ENCODE peak calls at places on chromosomes 12 and 14, in five cellular contexts. One of them, this sample, is unnamed.

GRCh38 chr12:10612954-10613333 is 465 bp downstream of the MAGOHB start:
- DNase-seq in A549: no peak
- DNase-seq in GM12878: no peak
- DNase-seq in HepG2: no peak
- DNase-seq in SK-N-SH: no peak
- DNase-seq in this sample: peak; percentile 8

GRCh38 chr12:12726543-12727093 is 9.4 kb downstream of the CDKN1B start:
- DNase-seq in HepG2: no peak
- DNase-seq in SK-N-SH: peak; percentile 26
- DNase-seq in A549: peak; percentile 41
- DNase-seq in GM12878: no peak
- DNase-seq in this sample: no peak

GRCh38 chr14:28375295-28375694 is 391.3 kb upstream of the FOXG1 start:
- DNase-seq in HepG2: no peak
- DNase-seq in A549: no peak
- DNase-seq in GM12878: no peak
- DNase-seq in SK-N-SH: peak; percentile 0
- DNase-seq in this sample: no peak

GRCh38 chr14:34361504-34362011 is 100.5 kb downstream of the SPTSSA start:
- DNase-seq in HepG2: no peak
- DNase-seq in SK-N-SH: no peak
- DNase-seq in A549: no peak
- DNase-seq in GM12878: no peak
- DNase-seq in this sample: no peak

GRCh38 chr12:126248871-126249403 is 1183.7 kb downstream of the AACS start:
- DNase-seq in GM12878: no peak
- DNase-seq in HepG2: no peak
- DNase-seq in SK-N-SH: no peak
- DNase-seq in A549: no peak
- DNase-seq in this sample: no peak

GRCh38 chr12:1611775-1612174 is 17.3 kb upstream of the WNT5B start:
- DNase-seq in A549: no peak
- DNase-seq in SK-N-SH: no peak
- DNase-seq in HepG2: no peak
- DNase-seq in GM12878: no peak
- DNase-seq in this sample: no peak

GRCh38 chr14:65290830-65291229 is 121.7 kb upstream of the FUT8 start:
- DNase-seq in SK-N-SH: no peak
- DNase-seq in GM12878: no peak
- DNase-seq in A549: no peak
- DNase-seq in HepG2: peak; percentile 68
- DNase-seq in this sample: no peak

GRCh38 chr12:54549774-54550451 is 512 bp downstream of the PDE1B start:
- DNase-seq in SK-N-SH: no peak
- DNase-seq in A549: no peak
- DNase-seq in HepG2: no peak
- DNase-seq in GM12878: no peak
- DNase-seq in this sample: no peak

GRCh38 chr12:104668274-104668718 is 211.5 kb downstream of the CHST11 start:
- DNase-seq in SK-N-SH: peak; percentile 78
- DNase-seq in HepG2: no peak
- DNase-seq in GM12878: no peak
- DNase-seq in A549: no peak
- DNase-seq in this sample: no peak

GRCh38 chr12:24649634-24650033 is 299.3 kb downstream of the BCAT1 start:
- DNase-seq in GM12878: no peak
- DNase-seq in A549: no peak
- DNase-seq in SK-N-SH: no peak
- DNase-seq in HepG2: peak; percentile 10
- DNase-seq in this sample: no peak

GRCh38 chr14:60647837-60648168 is 1.5 kb downstream of the SIX1 start:
- DNase-seq in A549: no peak
- DNase-seq in HepG2: no peak
- DNase-seq in SK-N-SH: no peak
- DNase-seq in GM12878: no peak
- DNase-seq in this sample: no peak

GRCh38 chr12:31225656-31226535 is 100.1 kb downstream of the SINHCAF start:
- DNase-seq in SK-N-SH: no peak
- DNase-seq in HepG2: no peak
- DNase-seq in A549: no peak
- DNase-seq in GM12878: no peak
- DNase-seq in this sample: no peak

GRCh38 chr14:104211741-104212140 is 73.4 kb downstream of the KIF26A start:
- DNase-seq in A549: no peak
- DNase-seq in SK-N-SH: no peak
- DNase-seq in HepG2: no peak
- DNase-seq in GM12878: no peak
- DNase-seq in this sample: no peak

GRCh38 chr12:127153996-127154395 is 1113.0 kb upstream of the TMEM132C start:
- DNase-seq in GM12878: no peak
- DNase-seq in A549: no peak
- DNase-seq in SK-N-SH: no peak
- DNase-seq in HepG2: no peak
- DNase-seq in this sample: no peak

GRCh38 chr12:12181516-12181915 is 85.3 kb downstream of the LRP6 start:
- DNase-seq in HepG2: no peak
- DNase-seq in A549: no peak
- DNase-seq in GM12878: no peak
- DNase-seq in SK-N-SH: no peak
- DNase-seq in this sample: no peak

GRCh38 chr12:29428630-29429029 is 47.7 kb upstream of the ERGIC2 start:
- DNase-seq in A549: no peak
- DNase-seq in GM12878: peak; percentile 34
- DNase-seq in SK-N-SH: no peak
- DNase-seq in HepG2: no peak
- DNase-seq in this sample: no peak

GRCh38 chr14:68712703-68713370 is 80.0 kb downstream of the ZFP36L1 start:
- DNase-seq in A549: no peak
- DNase-seq in SK-N-SH: no peak
- DNase-seq in GM12878: no peak
- DNase-seq in HepG2: no peak
- DNase-seq in this sample: no peak

DNA sequence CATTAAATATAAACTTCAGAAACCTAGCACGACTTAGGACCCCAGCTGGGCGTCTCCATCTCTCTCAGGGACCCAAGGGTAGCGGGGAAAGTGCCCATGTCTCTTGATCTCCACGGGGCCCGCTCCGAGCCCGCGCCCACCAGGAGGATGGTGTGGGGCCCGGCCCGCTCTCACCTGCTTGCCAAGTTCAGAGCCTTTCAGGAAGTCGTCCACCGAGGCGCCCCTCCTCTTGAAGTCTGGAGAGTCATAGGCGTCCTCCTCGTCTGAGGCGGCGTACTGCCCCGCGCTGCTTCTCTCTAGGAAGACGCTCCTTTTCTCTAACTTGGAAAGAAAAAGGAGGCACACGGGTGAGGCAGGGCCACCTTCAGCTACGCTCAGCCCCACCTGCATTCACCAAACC is 96.9 kb downstream of the PIWIL1 start:
- DNase-seq in SK-N-SH: no peak
- DNase-seq in A549: no peak
- DNase-seq in GM12878: no peak
- DNase-seq in HepG2: no peak
- DNase-seq in this sample: no peak
- TF ChIP-seq CHD2 in SK-N-SH: no peak
- TF ChIP-seq CHD2 in A549: no peak
- TF ChIP-seq CHD2 in GM12878: no peak
- TF ChIP-seq CHD2 in HepG2: no peak
- TF ChIP-seq CHD2 in this sample: no peak

GRCh38 chr14:101862711-101863110 is 101.2 kb downstream of the PPP2R5C start:
- DNase-seq in GM12878: no peak
- DNase-seq in A549: no peak
- DNase-seq in HepG2: no peak
- DNase-seq in SK-N-SH: no peak
- DNase-seq in this sample: no peak
- TF ChIP-seq CHD2 in GM12878: no peak
- TF ChIP-seq CHD2 in A549: no peak
- TF ChIP-seq CHD2 in HepG2: no peak
- TF ChIP-seq CHD2 in SK-N-SH: no peak
- TF ChIP-seq CHD2 in this sample: no peak

GRCh38 chr12:66035289-66035961 is 95.1 kb downstream of the LLPH start:
- DNase-seq in A549: peak; percentile 21
- DNase-seq in SK-N-SH: no peak
- DNase-seq in HepG2: peak; percentile 42
- DNase-seq in GM12878: no peak
- DNase-seq in this sample: peak; percentile 7
- TF ChIP-seq CHD2 in A549: no peak
- TF ChIP-seq CHD2 in SK-N-SH: no peak
- TF ChIP-seq CHD2 in HepG2: no peak
- TF ChIP-seq CHD2 in GM12878: no peak
- TF ChIP-seq CHD2 in this sample: no peak

DNA sequence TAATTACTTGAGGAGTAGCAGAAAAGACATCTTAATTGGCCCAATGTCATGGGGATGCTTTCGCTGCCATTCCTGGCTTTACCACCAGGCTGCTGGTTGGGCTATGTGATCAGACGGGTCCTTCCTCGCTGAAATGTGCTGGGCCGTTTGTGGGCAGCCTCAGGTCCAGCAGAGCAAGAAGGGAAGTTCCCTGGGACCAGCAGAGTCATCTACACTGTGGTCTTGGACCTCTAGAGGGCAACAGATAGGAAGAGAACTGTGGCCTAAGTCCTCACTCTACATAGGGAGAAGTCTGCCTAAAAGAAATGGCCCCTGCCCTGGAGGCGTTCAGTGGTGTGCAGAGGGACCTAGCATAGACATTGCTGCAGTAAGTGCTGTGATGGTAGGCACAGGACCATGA is 10.9 kb downstream of the EVL start:
- DNase-seq in GM12878: no peak
- DNase-seq in HepG2: peak; percentile 15
- DNase-seq in SK-N-SH: no peak
- DNase-seq in A549: peak; percentile 13
- DNase-seq in this sample: peak; percentile 39
- TF ChIP-seq CHD2 in GM12878: no peak
- TF ChIP-seq CHD2 in HepG2: no peak
- TF ChIP-seq CHD2 in SK-N-SH: no peak
- TF ChIP-seq CHD2 in A549: no peak
- TF ChIP-seq CHD2 in this sample: no peak

GRCh38 chr12:96223411-96224218 is 29.4 kb downstream of the ELK3 start:
- DNase-seq in HepG2: no peak
- DNase-seq in SK-N-SH: no peak
- DNase-seq in A549: no peak
- DNase-seq in GM12878: no peak
- DNase-seq in this sample: no peak
- TF ChIP-seq CHD2 in HepG2: no peak
- TF ChIP-seq CHD2 in SK-N-SH: no peak
- TF ChIP-seq CHD2 in A549: no peak
- TF ChIP-seq CHD2 in GM12878: no peak
- TF ChIP-seq CHD2 in this sample: no peak

DNA sequence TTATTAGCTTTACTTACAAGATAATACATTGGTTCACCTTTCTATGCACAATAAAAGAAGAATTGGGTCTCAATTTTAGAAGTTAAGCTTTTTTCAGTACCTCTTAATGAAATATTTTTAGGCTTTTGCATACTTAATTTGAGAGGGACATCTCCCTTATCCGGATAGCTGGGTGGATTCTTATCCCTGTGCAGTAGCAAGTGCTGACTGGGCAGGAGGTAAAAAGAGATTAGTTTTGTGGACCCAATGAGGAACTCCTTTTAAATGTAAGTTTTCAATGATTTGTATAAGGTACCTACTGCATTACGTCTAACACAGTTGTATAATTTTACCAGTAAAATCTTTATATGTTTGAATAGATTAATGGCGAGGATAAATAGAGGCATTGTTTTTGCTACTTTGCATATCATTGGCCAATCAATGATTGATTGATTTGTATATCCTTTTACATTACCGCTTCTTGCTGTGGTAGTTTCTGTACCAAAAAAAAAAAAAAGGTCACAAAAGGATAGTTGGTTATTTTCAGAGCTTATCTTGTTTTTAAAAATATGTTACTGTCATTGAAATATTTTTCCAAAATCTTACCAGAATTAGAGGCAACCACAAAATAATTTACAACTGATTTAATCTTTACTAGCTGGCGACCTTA is 2.2 kb downstream of the CPSF6 start:
- DNase-seq in HepG2: no peak
- DNase-seq in SK-N-SH: no peak
- DNase-seq in GM12878: no peak
- DNase-seq in A549: no peak
- DNase-seq in this sample: peak; percentile 31
- TF ChIP-seq CHD2 in HepG2: no peak
- TF ChIP-seq CHD2 in SK-N-SH: no peak
- TF ChIP-seq CHD2 in GM12878: no peak
- TF ChIP-seq CHD2 in A549: no peak
- TF ChIP-seq CHD2 in this sample: no peak

DNA sequence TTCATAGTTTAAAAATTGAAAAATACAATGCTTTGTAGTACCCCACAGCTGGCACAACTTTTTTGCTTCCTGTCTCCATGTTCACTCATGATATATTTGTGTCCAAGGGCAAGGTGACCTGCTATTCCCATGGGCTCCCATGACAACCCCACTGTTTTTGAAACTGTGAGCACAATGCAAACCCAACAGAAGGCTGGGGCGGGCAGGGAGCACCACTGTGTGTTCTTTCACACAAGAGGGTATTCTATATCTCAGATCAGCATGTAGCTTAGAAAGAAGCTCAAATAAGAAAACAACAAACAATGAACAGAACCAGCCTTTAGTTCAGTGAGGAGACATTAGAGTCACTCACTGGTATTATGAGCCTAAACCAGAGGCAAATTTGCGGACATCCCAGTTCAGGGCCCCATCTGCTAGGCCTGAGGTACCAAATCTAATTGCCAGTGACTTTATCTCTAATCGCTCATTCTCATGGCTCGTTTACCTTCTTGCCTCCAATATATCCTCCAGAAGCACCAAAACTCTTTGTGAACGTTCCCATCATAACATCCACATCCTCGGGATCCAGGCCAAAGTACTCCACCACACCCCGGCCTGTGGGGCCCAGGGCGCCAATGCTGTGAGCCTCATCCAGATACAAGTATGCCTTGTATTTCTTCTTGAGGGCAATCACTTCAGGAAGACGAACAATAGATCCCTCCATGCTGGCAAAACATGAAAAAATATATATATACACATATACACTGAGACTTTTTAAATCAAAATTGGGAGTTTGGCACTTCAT is 56.4 kb upstream of the ISM2 start:
- DNase-seq in SK-N-SH: no peak
- DNase-seq in HepG2: no peak
- DNase-seq in GM12878: no peak
- DNase-seq in A549: no peak
- DNase-seq in this sample: no peak
- TF ChIP-seq CHD2 in SK-N-SH: no peak
- TF ChIP-seq CHD2 in HepG2: no peak
- TF ChIP-seq CHD2 in GM12878: no peak
- TF ChIP-seq CHD2 in A549: no peak
- TF ChIP-seq CHD2 in this sample: no peak

GRCh38 chr12:118429703-118430383 is 53.5 kb downstream of the SUDS3 start:
- DNase-seq in SK-N-SH: no peak
- DNase-seq in A549: no peak
- DNase-seq in GM12878: no peak
- DNase-seq in HepG2: no peak
- DNase-seq in this sample: no peak
- TF ChIP-seq CHD2 in SK-N-SH: no peak
- TF ChIP-seq CHD2 in A549: no peak
- TF ChIP-seq CHD2 in GM12878: no peak
- TF ChIP-seq CHD2 in HepG2: no peak
- TF ChIP-seq CHD2 in this sample: no peak